ENCODE peak calls at places on chromosomes 12 and 14, in seven cellular contexts. G is ascending aorta; W is CD4-positive, alpha-beta memory T cell; I is CD4-positive, alpha-beta T cell; B is AG04450; J is H9; M is Peyer's patch. Q is an unnamed sample.

GRCh38 chr14:42424501-42424900 is 817.8 kb downstream of the LRFN5 start:
- DNase-seq in G (no peak), W (no peak), I (no peak), B (no peak), J (no peak), M (no peak), Q (no peak)

GRCh38 chr14:91250912-91251311 is 6.4 kb upstream of the GPR68 start:
- DNase-seq in G (no peak), W (no peak), I (no peak), B (no peak), J (no peak), M (no peak), Q (no peak)

GRCh38 chr12:13074396-13075113 is 28.9 kb downstream of the GSG1 start:
- DNase-seq in G (no peak), W (no peak), I (no peak), B (no peak), J (no peak), M (no peak), Q (no peak)

GRCh38 chr14:100771121-100771800 is 44.6 kb downstream of the DLK1 start:
- DNase-seq in G (no peak), W (no peak), I (no peak), B (no peak), J (no peak), M (peak), Q (no peak)

GRCh38 chr14:23728791-23729190 is 92.6 kb downstream of the DHRS2 start:
- DNase-seq in G (no peak), W (no peak), I (no peak), B (no peak), J (no peak), M (no peak), Q (no peak)

GRCh38 chr14:35161231-35161630 is 38.9 kb downstream of the PRORP start:
- DNase-seq in G (no peak), W (peak), I (no peak), B (no peak), J (no peak), M (no peak), Q (no peak)

GRCh38 chr14:49966304-49966809 is 73.5 kb downstream of the ARF6 start:
- DNase-seq in G (no peak), W (no peak), I (no peak), B (no peak), J (no peak), M (peak), Q (no peak)

GRCh38 chr12:127767631-127768030 is 499.3 kb upstream of the TMEM132C start:
- DNase-seq in G (no peak), W (no peak), I (no peak), B (no peak), J (no peak), M (no peak), Q (no peak)

GRCh38 chr12:104462931-104463339 is 6.2 kb downstream of the CHST11 start:
- DNase-seq in G (no peak), W (peak), I (no peak), B (no peak), J (no peak), M (peak), Q (peak)

GRCh38 chr14:35229495-35230089 is 62.6 kb upstream of the PSMA6 start:
- DNase-seq in G (no peak), W (peak), I (no peak), B (no peak), J (no peak), M (no peak), Q (no peak)

GRCh38 chr14:96631621-96632362 is 129.6 kb downstream of the PAPOLA start:
- DNase-seq in G (no peak), W (no peak), I (no peak), B (no peak), J (peak), M (peak), Q (no peak)

GRCh38 chr12:97024393-97024792 is 117.3 kb downstream of the NEDD1 start:
- DNase-seq in G (no peak), W (no peak), I (no peak), B (no peak), J (no peak), M (no peak), Q (no peak)

GRCh38 chr12:2856901-2857495 is at the start of gene TEX52:
- DNase-seq in G (no peak), W (no peak), I (no peak), B (no peak), J (peak), M (no peak), Q (no peak)

GRCh38 chr12:24840046-24840800 is 108.7 kb downstream of the BCAT1 start:
- DNase-seq in G (no peak), W (no peak), I (no peak), B (no peak), J (no peak), M (no peak), Q (no peak)

GRCh38 chr12:38149395-38150073 is 167.0 kb upstream of the ALG10B start:
- DNase-seq in G (no peak), W (no peak), I (no peak), B (no peak), J (no peak), M (no peak), Q (no peak)

GRCh38 chr14:22218729-22219128 is 370.3 kb downstream of the DAD1 start:
- DNase-seq in G (no peak), W (peak), I (no peak), B (no peak), J (no peak), M (no peak), Q (no peak)

GRCh38 chr12:27273114-27273513 is 29.0 kb downstream of the STK38L start:
- DNase-seq in G (no peak), W (no peak), I (no peak), B (no peak), J (no peak), M (no peak), Q (no peak)

GRCh38 chr14:95482967-95483842 is 33.2 kb downstream of the SYNE3 start:
- DNase-seq in G (peak), W (no peak), I (no peak), B (peak), J (no peak), M (peak), Q (no peak)

GRCh38 chr12:131830335-131831020 is 2.3 kb downstream of the MMP17 start:
- DNase-seq in G (no peak), W (peak), I (no peak), B (peak), J (peak), M (peak), Q (peak)

GRCh38 chr12:10557766-10558165 is 52.1 kb downstream of the EIF2S3B start:
- DNase-seq in G (no peak), W (no peak), I (no peak), B (no peak), J (no peak), M (no peak), Q (no peak)

GRCh38 chr14:23481992-23482813 is 12.7 kb downstream of the NGDN start:
- DNase-seq in G (no peak), W (no peak), I (no peak), B (no peak), J (no peak), M (no peak), Q (no peak)

GRCh38 chr14:93654599-93654998 is 133.7 kb downstream of the PRIMA1 start:
- DNase-seq in G (no peak), W (no peak), I (no peak), B (no peak), J (no peak), M (no peak), Q (no peak)

GRCh38 chr14:93657875-93658274 is 130.4 kb downstream of the PRIMA1 start:
- DNase-seq in G (no peak), W (no peak), I (no peak), B (no peak), J (no peak), M (no peak), Q (no peak)

DNA sequence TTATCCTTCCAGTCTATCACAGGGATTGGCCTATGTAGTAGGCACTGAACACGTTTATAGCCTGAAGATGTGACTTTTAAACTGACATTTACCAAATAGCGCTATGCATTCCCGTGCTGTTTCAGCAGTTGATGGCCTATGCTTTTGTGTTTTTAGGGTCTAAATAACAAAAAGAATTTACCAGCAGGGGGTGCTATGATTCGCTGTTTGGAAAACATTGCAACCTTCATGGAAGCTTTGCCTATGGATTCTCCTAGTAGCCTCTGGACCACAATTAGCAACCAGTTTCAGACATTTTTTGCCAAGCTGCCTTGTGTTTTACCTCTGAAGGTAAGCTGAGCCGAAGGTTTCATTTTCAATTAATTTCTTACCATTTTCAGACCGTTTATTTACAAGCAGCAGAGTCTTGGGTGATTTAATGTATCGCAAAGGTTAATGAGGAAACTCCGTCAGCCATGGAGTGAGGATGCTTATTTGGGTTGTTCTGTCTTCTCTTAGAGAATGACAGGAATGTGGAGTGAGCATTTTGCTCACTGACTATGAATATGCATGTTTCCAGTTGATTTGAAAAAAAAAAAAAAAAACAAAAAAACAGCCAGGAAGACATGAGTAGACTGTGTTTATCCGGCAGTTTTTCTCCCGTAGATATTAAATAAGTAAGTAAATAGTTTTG is 133.1 kb downstream of the PRIMA1 start:
- DNase-seq in G (no peak), W (no peak), I (no peak), B (no peak), J (peak), M (no peak), Q (peak)
- H3K27ac ChIP-seq in G (no peak), W (no peak), I (no peak), B (no peak), J (no peak), M (no peak), Q (no peak)

DNA sequence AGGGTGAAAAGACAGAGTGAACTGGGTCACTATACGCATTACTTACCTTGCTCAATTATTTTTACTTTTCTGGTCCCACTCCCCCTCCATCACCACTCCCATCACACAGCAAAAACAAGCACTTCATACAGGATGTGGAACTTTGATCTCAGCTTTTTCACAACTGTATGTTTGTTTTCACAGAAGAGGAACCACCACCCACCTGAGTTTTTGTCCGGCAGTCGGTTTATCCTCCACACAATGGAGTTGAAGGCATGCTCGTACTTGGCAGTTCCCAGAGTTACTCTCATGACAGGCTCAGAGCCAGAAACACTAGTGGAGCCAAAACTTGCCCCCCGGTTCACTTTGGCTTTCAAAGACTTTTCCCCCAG is 55.9 kb upstream of the GTF2A1 start:
- DNase-seq in G (no peak), W (no peak), I (no peak), B (no peak), J (no peak), M (no peak), Q (no peak)
- H3K27ac ChIP-seq in G (no peak), W (no peak), I (no peak), B (no peak), J (no peak), M (no peak), Q (no peak)

GRCh38 chr12:91017511-91018263 is 12.9 kb upstream of the EPYC start:
- DNase-seq in G (no peak), W (no peak), I (no peak), B (no peak), J (no peak), M (no peak), Q (no peak)
- H3K27ac ChIP-seq in G (no peak), W (no peak), I (no peak), B (no peak), J (no peak), M (no peak), Q (no peak)

GRCh38 chr12:6465467-6466183 is 4.9 kb downstream of the VAMP1 start:
- DNase-seq in G (no peak), W (peak), I (no peak), B (peak), J (peak), M (peak), Q (no peak)

GRCh38 chr12:6463858-6464257 is 6.6 kb downstream of the VAMP1 start:
- DNase-seq in G (no peak), W (no peak), I (no peak), B (no peak), J (no peak), M (no peak), Q (no peak)

GRCh38 chr12:6468283-6468575 is 2.2 kb downstream of the VAMP1 start:
- DNase-seq in G (no peak), W (no peak), I (no peak), B (no peak), J (no peak), M (no peak), Q (no peak)

GRCh38 chr12:6464531-6464930 is 5.9 kb downstream of the VAMP1 start:
- DNase-seq in G (no peak), W (no peak), I (no peak), B (no peak), J (no peak), M (no peak), Q (no peak)

GRCh38 chr12:6466184-6466573 is 4.3 kb downstream of the VAMP1 start:
- DNase-seq in G (no peak), W (no peak), I (no peak), B (no peak), J (no peak), M (no peak), Q (no peak)
- H3K27ac ChIP-seq in G (no peak), W (peak), I (peak), B (no peak), J (no peak), M (no peak), Q (peak)

GRCh38 chr12:106110626-106111300 is 28.0 kb downstream of the NUAK1 start:
- DNase-seq in G (no peak), W (no peak), I (no peak), B (no peak), J (no peak), M (no peak), Q (no peak)
- H3K27ac ChIP-seq in G (peak), W (no peak), I (no peak), B (no peak), J (no peak), M (no peak), Q (no peak)

GRCh38 chr14:105488781-105489606 is 2.1 kb upstream of the TEDC1 start:
- DNase-seq in G (no peak), W (no peak), I (no peak), B (no peak), J (no peak), M (peak), Q (no peak)
- H3K27ac ChIP-seq in G (peak), W (peak), I (peak), B (no peak), J (no peak), M (peak), Q (peak)

GRCh38 chr12:145369-145960 is 68.5 kb downstream of the SLC6A12 start:
- DNase-seq in G (no peak), W (no peak), I (no peak), B (no peak), J (no peak), M (no peak), Q (no peak)

GRCh38 chr12:139585-139984 is 73.0 kb downstream of the IQSEC3 start:
- DNase-seq in G (no peak), W (no peak), I (no peak), B (no peak), J (no peak), M (no peak), Q (no peak)

GRCh38 chr12:147242-147641 is 66.7 kb downstream of the SLC6A12 start:
- DNase-seq in G (no peak), W (no peak), I (no peak), B (no peak), J (no peak), M (no peak), Q (no peak)

GRCh38 chr12:144650-145284 is 69.2 kb downstream of the SLC6A12 start:
- DNase-seq in G (no peak), W (no peak), I (no peak), B (no peak), J (no peak), M (no peak), Q (no peak)

DNA sequence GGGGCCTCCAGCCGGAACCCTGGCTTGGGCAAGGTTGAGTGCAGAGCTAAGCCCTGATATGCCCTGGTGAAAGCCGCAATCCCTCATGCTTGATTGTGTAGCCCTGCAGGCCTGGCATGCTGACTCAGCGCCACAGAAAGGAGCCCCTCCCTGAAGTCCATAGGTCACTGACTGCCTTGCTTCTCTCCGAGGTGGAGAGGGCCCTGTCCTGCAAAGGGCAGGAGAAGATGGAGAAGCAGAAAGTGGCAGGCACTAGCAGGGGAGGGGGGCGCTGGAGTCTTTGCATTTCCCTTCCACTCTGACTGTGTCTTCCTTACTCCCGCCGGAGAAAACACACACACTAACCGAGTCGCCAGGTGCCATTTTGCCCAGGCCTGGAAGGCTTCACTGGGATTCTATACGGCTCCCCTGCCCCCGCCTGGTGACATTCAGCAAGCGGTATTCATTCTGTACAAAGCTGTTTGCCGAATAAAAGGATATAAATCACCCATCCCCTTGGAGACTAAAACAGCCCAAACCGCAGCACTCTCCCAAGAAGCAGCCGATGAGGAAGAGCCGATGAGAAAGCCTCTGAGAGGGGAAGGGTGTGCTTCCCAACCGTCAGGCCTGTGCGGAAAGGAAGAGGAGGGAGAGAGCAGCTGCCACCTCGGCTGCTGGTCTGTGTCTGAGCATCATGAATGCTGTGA is 69.8 kb downstream of the SLC6A12 start:
- DNase-seq in G (no peak), W (no peak), I (no peak), B (no peak), J (no peak), M (peak), Q (no peak)
- H3K27ac ChIP-seq in G (no peak), W (no peak), I (no peak), B (no peak), J (no peak), M (peak), Q (no peak)

DNA sequence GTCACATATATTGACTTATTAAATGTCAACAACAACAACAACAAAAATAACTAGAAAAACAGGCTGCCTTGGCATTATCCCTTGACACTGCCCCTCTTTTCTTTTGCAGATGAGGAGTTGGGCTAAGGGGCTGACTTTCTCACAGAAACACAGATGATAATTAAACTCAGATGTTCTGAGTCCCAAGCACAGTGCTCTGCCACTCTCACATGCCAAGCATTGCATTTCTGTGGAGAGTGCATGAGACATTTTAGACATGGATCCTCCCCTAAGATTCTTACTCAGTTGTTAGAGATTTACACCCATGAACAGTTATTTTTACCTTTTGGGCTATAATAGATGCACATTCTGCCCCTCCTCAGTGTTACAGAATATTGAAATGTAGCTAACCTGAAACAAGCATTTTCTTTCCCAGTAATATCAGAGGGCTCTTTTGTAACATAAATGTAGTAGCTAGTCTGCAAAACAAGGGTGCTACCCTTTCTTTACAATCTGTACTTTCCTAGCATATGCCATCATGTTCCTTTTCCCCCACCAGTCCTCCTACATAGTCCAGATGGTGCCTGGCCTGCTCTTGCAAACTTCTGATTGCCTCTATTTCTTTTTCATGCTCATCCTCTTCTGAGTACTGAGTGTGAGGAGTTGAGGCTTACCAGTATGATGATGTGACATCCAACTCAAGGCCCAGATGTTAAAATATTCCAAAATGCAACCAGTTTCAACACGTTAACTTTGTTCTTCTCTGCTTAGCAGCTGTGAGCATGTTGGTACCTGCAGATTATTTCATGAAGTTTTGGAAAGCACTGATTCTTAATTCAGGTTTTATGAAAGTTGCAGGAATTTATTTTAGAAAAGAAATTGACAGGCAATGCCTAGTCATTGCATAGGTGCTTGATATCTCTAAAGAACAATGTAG is 125.0 kb upstream of the ATP2B1 start:
- DNase-seq in G (no peak), W (no peak), I (no peak), B (no peak), J (no peak), M (no peak), Q (no peak)
- H3K27ac ChIP-seq in G (no peak), W (no peak), I (no peak), B (no peak), J (no peak), M (no peak), Q (no peak)

DNA sequence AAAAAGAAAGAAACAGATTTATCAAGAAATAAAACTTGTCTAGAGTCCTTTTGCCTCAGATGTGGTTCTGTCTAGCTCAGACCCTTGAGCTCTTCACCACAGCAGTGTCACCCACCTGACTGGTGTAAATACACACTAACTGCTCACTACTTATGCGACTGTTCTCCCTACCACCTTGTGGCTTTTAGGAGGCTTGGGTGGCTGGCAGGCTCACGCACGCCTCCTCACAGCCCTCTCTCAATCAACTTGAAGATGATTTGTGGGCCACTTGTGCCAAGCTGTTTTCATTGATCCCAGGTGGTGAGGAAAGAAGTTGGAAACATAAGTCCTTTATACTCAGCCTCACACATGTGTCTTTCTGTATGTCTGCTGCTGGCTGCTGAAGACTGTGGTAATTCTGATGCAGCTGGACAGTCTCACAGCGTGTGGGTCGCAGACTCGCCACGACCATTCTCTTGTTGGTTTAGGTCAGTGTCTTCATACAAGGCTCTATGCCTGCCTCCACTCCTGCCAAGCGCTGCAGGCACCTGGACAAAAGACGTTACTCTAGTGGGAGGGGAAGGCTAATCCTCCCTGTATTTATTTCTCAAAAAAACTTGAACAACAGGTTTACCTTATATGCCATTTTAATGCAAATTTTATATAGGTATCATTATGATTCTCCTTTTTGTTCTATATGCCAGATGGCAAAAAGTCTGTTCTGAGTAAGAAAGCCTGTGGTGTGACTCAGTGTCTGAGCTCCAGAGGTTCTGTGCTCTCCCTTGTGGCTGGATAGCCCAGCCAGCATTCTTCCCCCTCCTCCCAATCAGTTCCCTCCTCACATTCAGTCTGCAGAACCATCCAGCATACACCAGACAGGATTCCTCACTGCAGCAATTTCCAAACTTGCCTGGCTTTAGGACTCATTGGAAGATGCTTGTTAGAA is 115.5 kb downstream of the DIP2B start:
- DNase-seq in G (no peak), W (no peak), I (no peak), B (no peak), J (no peak), M (no peak), Q (no peak)
- H3K27ac ChIP-seq in G (no peak), W (no peak), I (no peak), B (peak), J (peak), M (peak), Q (no peak)